ENCODE peak calls at places on chromosome 17, in ten cellular contexts. P is heart left ventricle, Y is A549, Z is uterus, J is erythroblast, Q is testis, H is breast epithelium, M is IMR-90, G is right lobe of liver, C is GM12891. S is an unnamed sample.

GRCh38 chr17:38693700-38694329 is 11.3 kb upstream of the MLLT6 start:
- DNase-seq in P (peak; percentile 96), Y (no peak), Z (peak; percentile 96), J (no peak), Q (peak; percentile 95), H (peak; percentile 77), M (peak; percentile 51), G (peak; percentile 94), C (no peak), S (no peak)

GRCh38 chr17:67557921-67558320 is 159.8 kb upstream of the NOL11 start:
- DNase-seq in P (no peak), Y (no peak), Z (no peak), J (no peak), Q (no peak), H (no peak), M (peak; percentile 25), G (no peak), C (no peak), S (no peak)

GRCh38 chr17:79577485-79578187 is 33.2 kb downstream of the RBFOX3 start:
- DNase-seq in P (no peak), Y (no peak), Z (no peak), J (no peak), Q (no peak), H (no peak), M (no peak), G (no peak), C (no peak), S (no peak)

GRCh38 chr17:64390066-64390465 is 594 bp downstream of the PECAM1 start:
- DNase-seq in P (no peak), Y (no peak), Z (no peak), J (no peak), Q (no peak), H (no peak), M (no peak), G (no peak), C (no peak), S (no peak)

GRCh38 chr17:81514735-81515529 is 2.3 kb upstream of the ACTG1 start:
- DNase-seq in P (peak; percentile 94), Y (peak; percentile 75), Z (peak; percentile 87), J (peak; percentile 27), Q (peak; percentile 83), H (peak; percentile 76), M (peak; percentile 82), G (peak; percentile 68), C (no peak), S (no peak)

GRCh38 chr17:45905812-45906211 is 11.5 kb downstream of the MAPT start:
- DNase-seq in P (no peak), Y (no peak), Z (no peak), J (no peak), Q (no peak), H (no peak), M (no peak), G (no peak), C (no peak), S (no peak)

GRCh38 chr17:81977211-81978091 is at the start of gene ASPSCR1:
- DNase-seq in P (peak; percentile 95), Y (peak; percentile 74), Z (peak; percentile 90), J (peak; percentile 98), Q (peak; percentile 93), H (peak; percentile 87), M (peak; percentile 91), G (peak; percentile 94), C (peak; percentile 90), S (peak; percentile 57)

GRCh38 chr17:72117748-72118587 is 2.9 kb upstream of the SOX9 start:
- DNase-seq in P (no peak), Y (no peak), Z (no peak), J (no peak), Q (peak; percentile 44), H (no peak), M (no peak), G (no peak), C (no peak), S (no peak)

GRCh38 chr17:9206989-9207317 is 185.6 kb downstream of the NTN1 start:
- DNase-seq in P (no peak), Y (no peak), Z (no peak), J (no peak), Q (no peak), H (peak; percentile 67), M (no peak), G (peak; percentile 72), C (no peak), S (no peak)

GRCh38 chr17:77790143-77790829 is 168.2 kb upstream of the TNRC6C start:
- DNase-seq in P (peak; percentile 11), Y (no peak), Z (no peak), J (no peak), Q (no peak), H (no peak), M (no peak), G (no peak), C (no peak), S (peak; percentile 38)

GRCh38 chr17:42953669-42954068 is 10.6 kb downstream of the AARSD1 start:
- DNase-seq in P (no peak), Y (no peak), Z (no peak), J (no peak), Q (no peak), H (no peak), M (no peak), G (no peak), C (no peak), S (no peak)

DNA sequence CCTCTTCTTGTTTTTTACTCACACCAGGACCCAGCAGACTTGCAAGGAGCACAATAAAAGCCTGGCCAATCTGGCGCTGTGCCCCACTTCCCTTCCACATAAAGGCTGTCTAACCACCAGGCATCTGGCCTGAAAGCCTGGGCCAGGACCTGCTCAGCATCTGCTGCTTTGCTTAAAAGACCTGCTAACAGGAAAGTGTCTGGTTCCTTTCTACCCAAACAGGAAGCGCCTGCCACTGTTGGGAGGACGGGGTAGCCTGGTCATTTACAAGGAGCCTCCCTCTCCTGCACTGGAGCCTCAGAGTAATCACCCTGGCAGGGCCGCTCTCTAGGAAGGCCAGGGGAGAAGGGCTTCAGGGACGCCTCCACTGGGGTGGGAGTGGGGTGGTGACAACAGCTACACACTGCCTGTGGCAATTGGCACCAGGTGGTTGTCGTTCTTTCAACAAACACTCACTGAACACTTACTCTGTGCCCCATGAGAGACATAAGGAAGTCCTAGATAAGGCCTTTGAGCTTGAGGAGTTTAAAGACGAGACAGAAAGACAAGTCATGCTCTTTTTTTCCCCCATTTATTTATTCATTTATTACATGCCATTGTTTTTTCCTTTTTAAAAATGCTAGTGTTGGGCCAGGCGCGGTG is 6.3 kb upstream of the MMP28 start:
- DNase-seq in P (peak; percentile 88), Y (no peak), Z (peak; percentile 60), J (peak; percentile 41), Q (peak; percentile 53), H (peak; percentile 63), M (no peak), G (no peak), C (no peak), S (no peak)
- TF ChIP-seq POLR2A in P (no peak), Y (no peak), Z (no peak), J (no peak), Q (no peak), H (no peak), M (no peak), G (no peak), C (no peak), S (no peak)

GRCh38 chr17:409848-410673 is 57.5 kb upstream of the RPH3AL start:
- DNase-seq in P (peak; percentile 100), Y (peak; percentile 100), Z (peak; percentile 100), J (peak; percentile 100), Q (peak; percentile 99), H (peak; percentile 100), M (peak; percentile 98), G (peak; percentile 99), C (peak; percentile 88), S (peak; percentile 100)
- TF ChIP-seq POLR2A in P (no peak), Y (peak; percentile 95), Z (peak; percentile 49), J (peak; percentile 60), Q (no peak), H (no peak), M (peak; percentile 60), G (peak; percentile 64), C (peak; percentile 57), S (peak; percentile 47)

GRCh38 chr17:76645481-76645880 is 1.9 kb upstream of the ST6GALNAC1 start:
- DNase-seq in P (no peak), Y (no peak), Z (no peak), J (no peak), Q (no peak), H (no peak), M (no peak), G (no peak), C (no peak), S (no peak)
- TF ChIP-seq POLR2A in P (no peak), Y (no peak), Z (no peak), J (no peak), Q (no peak), H (no peak), M (no peak), G (no peak), C (no peak), S (no peak)

GRCh38 chr17:28318759-28319660 is at the start of gene TMEM97:
- DNase-seq in P (peak; percentile 97), Y (peak; percentile 98), Z (peak; percentile 94), J (peak; percentile 98), Q (peak; percentile 99), H (peak; percentile 94), M (peak; percentile 97), G (peak; percentile 97), C (peak; percentile 93), S (peak; percentile 92)
- TF ChIP-seq POLR2A in P (no peak), Y (peak; percentile 80), Z (peak; percentile 33), J (peak; percentile 86), Q (peak; percentile 21), H (no peak), M (no peak), G (peak; percentile 48), C (peak; percentile 71), S (no peak)